ENCODE peak calls at places on chromosomes 7 and 10, in nine cellular contexts. One of them, this sample, is unnamed.

GRCh38 chr7:27346531-27347260 is 104.1 kb downstream of the EVX1 start:
- DNase-seq in right atrium auricular region: no peak
- DNase-seq in A549: peak; percentile 96
- DNase-seq in heart right ventricle: peak; percentile 7
- DNase-seq in psoas muscle: peak; percentile 32
- DNase-seq in cardiac muscle cell: no peak
- DNase-seq in endothelial cell: no peak
- DNase-seq in CD4-positive, alpha-beta T cell: no peak
- DNase-seq in cardiac fibroblast: peak; percentile 85
- DNase-seq in this sample: no peak

GRCh38 chr10:22042557-22043326 is 39.2 kb upstream of the DNAJC1 start:
- DNase-seq in A549: peak; percentile 70
- DNase-seq in endothelial cell: peak; percentile 9
- DNase-seq in psoas muscle: no peak
- DNase-seq in right atrium auricular region: no peak
- DNase-seq in cardiac muscle cell: peak; percentile 47
- DNase-seq in CD4-positive, alpha-beta T cell: no peak
- DNase-seq in cardiac fibroblast: no peak
- DNase-seq in heart right ventricle: no peak
- DNase-seq in this sample: no peak

GRCh38 chr7:158120751-158121150 is 466.9 kb downstream of the PTPRN2 start:
- DNase-seq in cardiac fibroblast: no peak
- DNase-seq in cardiac muscle cell: no peak
- DNase-seq in endothelial cell: no peak
- DNase-seq in psoas muscle: no peak
- DNase-seq in right atrium auricular region: no peak
- DNase-seq in A549: no peak
- DNase-seq in CD4-positive, alpha-beta T cell: no peak
- DNase-seq in heart right ventricle: peak; percentile 13
- DNase-seq in this sample: no peak

GRCh38 chr10:8229153-8229552 is 174.7 kb downstream of the GATA3 start:
- DNase-seq in cardiac muscle cell: no peak
- DNase-seq in endothelial cell: no peak
- DNase-seq in right atrium auricular region: no peak
- DNase-seq in CD4-positive, alpha-beta T cell: no peak
- DNase-seq in heart right ventricle: no peak
- DNase-seq in psoas muscle: no peak
- DNase-seq in cardiac fibroblast: no peak
- DNase-seq in A549: no peak
- DNase-seq in this sample: no peak

GRCh38 chr7:27113991-27114866 is 11.7 kb upstream of the HOXA2 start:
- DNase-seq in endothelial cell: no peak
- DNase-seq in heart right ventricle: no peak
- DNase-seq in cardiac muscle cell: no peak
- DNase-seq in right atrium auricular region: no peak
- DNase-seq in CD4-positive, alpha-beta T cell: no peak
- DNase-seq in cardiac fibroblast: no peak
- DNase-seq in A549: peak; percentile 80
- DNase-seq in psoas muscle: peak; percentile 67
- DNase-seq in this sample: no peak

GRCh38 chr10:131850490-131850880 is 50.3 kb upstream of the PPP2R2D start:
- DNase-seq in heart right ventricle: no peak
- DNase-seq in psoas muscle: no peak
- DNase-seq in A549: no peak
- DNase-seq in CD4-positive, alpha-beta T cell: no peak
- DNase-seq in cardiac fibroblast: peak; percentile 6
- DNase-seq in cardiac muscle cell: no peak
- DNase-seq in right atrium auricular region: no peak
- DNase-seq in endothelial cell: no peak
- DNase-seq in this sample: no peak

GRCh38 chr7:132516042-132516840 is 60.0 kb downstream of the PLXNA4 start:
- DNase-seq in CD4-positive, alpha-beta T cell: no peak
- DNase-seq in cardiac fibroblast: peak; percentile 33
- DNase-seq in A549: peak; percentile 21
- DNase-seq in psoas muscle: no peak
- DNase-seq in endothelial cell: no peak
- DNase-seq in heart right ventricle: peak; percentile 48
- DNase-seq in cardiac muscle cell: no peak
- DNase-seq in right atrium auricular region: no peak
- DNase-seq in this sample: no peak

GRCh38 chr7:29611941-29612527 is 48.4 kb downstream of the PRR15 start:
- DNase-seq in endothelial cell: no peak
- DNase-seq in heart right ventricle: no peak
- DNase-seq in A549: no peak
- DNase-seq in right atrium auricular region: no peak
- DNase-seq in cardiac muscle cell: no peak
- DNase-seq in CD4-positive, alpha-beta T cell: no peak
- DNase-seq in cardiac fibroblast: no peak
- DNase-seq in psoas muscle: no peak
- DNase-seq in this sample: no peak

GRCh38 chr10:121976607-121977006 is 1.6 kb upstream of the NSMCE4A start:
- DNase-seq in cardiac fibroblast: no peak
- DNase-seq in heart right ventricle: no peak
- DNase-seq in psoas muscle: no peak
- DNase-seq in endothelial cell: no peak
- DNase-seq in cardiac muscle cell: no peak
- DNase-seq in A549: no peak
- DNase-seq in CD4-positive, alpha-beta T cell: no peak
- DNase-seq in right atrium auricular region: no peak
- DNase-seq in this sample: no peak

GRCh38 chr10:121974019-121974534 is 940 bp downstream of the NSMCE4A start:
- DNase-seq in A549: no peak
- DNase-seq in CD4-positive, alpha-beta T cell: peak; percentile 4
- DNase-seq in heart right ventricle: no peak
- DNase-seq in cardiac fibroblast: no peak
- DNase-seq in endothelial cell: no peak
- DNase-seq in cardiac muscle cell: no peak
- DNase-seq in right atrium auricular region: no peak
- DNase-seq in psoas muscle: no peak
- DNase-seq in this sample: no peak

GRCh38 chr10:121974535-121975294 is at the start of gene NSMCE4A:
- DNase-seq in heart right ventricle: peak; percentile 81
- DNase-seq in endothelial cell: peak; percentile 78
- DNase-seq in psoas muscle: peak; percentile 84
- DNase-seq in cardiac fibroblast: peak; percentile 71
- DNase-seq in right atrium auricular region: peak; percentile 72
- DNase-seq in A549: peak; percentile 85
- DNase-seq in cardiac muscle cell: peak; percentile 84
- DNase-seq in CD4-positive, alpha-beta T cell: peak; percentile 67
- DNase-seq in this sample: peak; percentile 92

GRCh38 chr10:121978511-121978910 is 3.5 kb upstream of the NSMCE4A start:
- DNase-seq in cardiac muscle cell: no peak
- DNase-seq in A549: no peak
- DNase-seq in psoas muscle: no peak
- DNase-seq in CD4-positive, alpha-beta T cell: no peak
- DNase-seq in endothelial cell: no peak
- DNase-seq in cardiac fibroblast: no peak
- DNase-seq in heart right ventricle: no peak
- DNase-seq in right atrium auricular region: no peak
- DNase-seq in this sample: no peak

DNA sequence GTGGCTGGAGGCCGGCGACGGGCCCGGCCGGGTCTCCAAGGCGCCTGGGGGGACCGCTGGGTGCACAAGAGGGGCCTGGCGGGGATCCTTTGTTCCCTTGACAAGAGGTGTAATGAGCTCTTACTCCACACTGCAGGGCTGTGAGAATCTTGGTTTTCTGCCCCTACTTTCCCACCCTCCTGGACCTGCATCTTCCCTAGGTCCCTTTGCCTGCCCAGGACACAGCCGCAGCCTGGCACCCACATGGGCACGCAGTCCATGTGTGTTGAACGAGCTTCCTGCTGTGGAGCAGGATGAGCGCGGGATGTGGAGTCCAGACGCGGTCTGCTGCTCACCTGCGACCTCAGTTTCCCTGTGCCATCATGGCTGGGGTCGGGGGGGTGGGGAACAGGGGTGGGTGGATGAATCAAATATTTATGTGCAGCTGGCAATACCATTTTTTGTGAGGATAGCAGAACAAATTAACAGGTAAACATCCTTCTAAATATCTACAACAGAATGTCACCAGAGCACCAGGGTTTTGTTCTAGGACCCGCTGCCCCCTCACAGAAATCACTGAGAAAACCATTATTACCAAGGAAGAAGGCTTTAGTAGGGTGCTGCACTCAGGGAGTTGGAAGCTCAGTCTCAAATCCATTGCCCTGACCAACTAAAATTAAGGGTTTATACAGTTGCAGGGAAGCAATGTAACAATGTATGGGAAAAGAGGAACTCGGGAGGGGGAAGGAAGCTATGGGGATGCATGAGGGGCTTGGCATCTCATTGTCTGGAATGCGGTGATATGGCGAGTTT is 474 bp upstream of the NSMCE4A start:
- DNase-seq in cardiac muscle cell: no peak
- DNase-seq in right atrium auricular region: no peak
- DNase-seq in cardiac fibroblast: no peak
- DNase-seq in psoas muscle: no peak
- DNase-seq in A549: no peak
- DNase-seq in heart right ventricle: no peak
- DNase-seq in endothelial cell: no peak
- DNase-seq in CD4-positive, alpha-beta T cell: no peak
- DNase-seq in this sample: no peak
- TF ChIP-seq CTCF in cardiac muscle cell: no peak
- TF ChIP-seq CTCF in right atrium auricular region: no peak
- TF ChIP-seq CTCF in cardiac fibroblast: peak; percentile 34
- TF ChIP-seq CTCF in psoas muscle: peak; percentile 64
- TF ChIP-seq CTCF in A549: no peak
- TF ChIP-seq CTCF in heart right ventricle: peak; percentile 71
- TF ChIP-seq CTCF in endothelial cell: peak; percentile 14
- TF ChIP-seq CTCF in CD4-positive, alpha-beta T cell: peak; percentile 58
- TF ChIP-seq CTCF in this sample: no peak

GRCh38 chr10:44628921-44629320 is 244.0 kb upstream of the CXCL12 start:
- DNase-seq in heart right ventricle: no peak
- DNase-seq in cardiac muscle cell: no peak
- DNase-seq in right atrium auricular region: no peak
- DNase-seq in endothelial cell: no peak
- DNase-seq in cardiac fibroblast: peak; percentile 96
- DNase-seq in A549: peak; percentile 56
- DNase-seq in psoas muscle: no peak
- DNase-seq in CD4-positive, alpha-beta T cell: no peak
- DNase-seq in this sample: no peak

DNA sequence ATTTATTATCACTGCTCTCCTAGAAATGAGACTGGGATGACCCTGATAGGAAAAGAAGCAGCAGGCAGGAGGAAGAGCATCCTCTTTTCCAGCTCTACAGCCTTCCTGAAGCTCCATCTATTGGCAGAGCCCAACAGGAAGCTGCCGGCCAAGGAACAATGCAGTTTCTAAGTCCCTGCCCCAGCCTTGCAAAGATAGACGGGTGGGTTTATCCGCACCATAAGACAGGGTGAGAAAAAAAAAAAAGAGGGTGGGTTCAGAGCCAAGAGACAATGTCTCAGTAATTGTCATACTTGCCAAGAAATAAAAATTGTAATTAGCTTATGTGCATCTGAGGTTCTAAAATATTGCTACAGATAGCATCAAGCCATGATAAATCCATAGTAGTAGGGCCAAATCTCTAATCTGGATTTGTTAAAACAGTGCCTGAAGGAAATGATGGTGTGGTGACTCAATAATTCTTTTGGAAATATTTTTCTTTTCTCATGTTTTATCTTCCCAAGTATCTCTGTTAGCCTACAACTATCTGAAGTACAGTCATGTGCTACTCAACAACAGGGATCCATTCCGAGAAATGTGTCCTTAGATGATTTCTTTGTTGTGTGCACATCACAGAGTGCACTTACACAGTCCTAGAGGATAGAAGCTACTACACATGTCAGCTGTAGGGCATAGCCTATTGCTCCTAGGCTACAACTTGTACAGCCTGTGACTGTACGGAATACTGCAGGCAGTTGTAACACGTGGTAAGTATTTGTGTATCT is 242.9 kb upstream of the CXCL12 start:
- DNase-seq in cardiac fibroblast: peak; percentile 89
- DNase-seq in right atrium auricular region: no peak
- DNase-seq in cardiac muscle cell: no peak
- DNase-seq in endothelial cell: no peak
- DNase-seq in psoas muscle: no peak
- DNase-seq in A549: no peak
- DNase-seq in heart right ventricle: no peak
- DNase-seq in CD4-positive, alpha-beta T cell: no peak
- DNase-seq in this sample: no peak
- TF ChIP-seq CTCF in cardiac fibroblast: no peak
- TF ChIP-seq CTCF in right atrium auricular region: no peak
- TF ChIP-seq CTCF in cardiac muscle cell: peak; percentile 18
- TF ChIP-seq CTCF in endothelial cell: no peak
- TF ChIP-seq CTCF in psoas muscle: no peak
- TF ChIP-seq CTCF in A549: no peak
- TF ChIP-seq CTCF in heart right ventricle: no peak
- TF ChIP-seq CTCF in CD4-positive, alpha-beta T cell: no peak
- TF ChIP-seq CTCF in this sample: no peak

GRCh38 chr10:96719850-96720421 is 378 bp downstream of the PIK3AP1 start:
- DNase-seq in A549: peak; percentile 49
- DNase-seq in psoas muscle: peak; percentile 45
- DNase-seq in heart right ventricle: peak; percentile 47
- DNase-seq in endothelial cell: peak; percentile 75
- DNase-seq in right atrium auricular region: no peak
- DNase-seq in cardiac fibroblast: no peak
- DNase-seq in CD4-positive, alpha-beta T cell: peak; percentile 26
- DNase-seq in cardiac muscle cell: peak; percentile 50
- DNase-seq in this sample: no peak
- TF ChIP-seq CTCF in A549: peak; percentile 51
- TF ChIP-seq CTCF in psoas muscle: no peak
- TF ChIP-seq CTCF in heart right ventricle: no peak
- TF ChIP-seq CTCF in endothelial cell: no peak
- TF ChIP-seq CTCF in right atrium auricular region: peak; percentile 58
- TF ChIP-seq CTCF in cardiac fibroblast: peak; percentile 3
- TF ChIP-seq CTCF in CD4-positive, alpha-beta T cell: peak; percentile 47
- TF ChIP-seq CTCF in cardiac muscle cell: peak; percentile 38
- TF ChIP-seq CTCF in this sample: peak; percentile 23

GRCh38 chr7:51189777-51190176 is 126.8 kb downstream of the COBL start:
- DNase-seq in heart right ventricle: no peak
- DNase-seq in cardiac fibroblast: no peak
- DNase-seq in CD4-positive, alpha-beta T cell: no peak
- DNase-seq in endothelial cell: no peak
- DNase-seq in psoas muscle: no peak
- DNase-seq in cardiac muscle cell: no peak
- DNase-seq in right atrium auricular region: no peak
- DNase-seq in A549: no peak
- DNase-seq in this sample: no peak

GRCh38 chr7:51186531-51186930 is 130.1 kb downstream of the COBL start:
- DNase-seq in cardiac muscle cell: peak; percentile 66
- DNase-seq in CD4-positive, alpha-beta T cell: no peak
- DNase-seq in A549: no peak
- DNase-seq in endothelial cell: no peak
- DNase-seq in cardiac fibroblast: peak; percentile 14
- DNase-seq in psoas muscle: peak; percentile 42
- DNase-seq in right atrium auricular region: no peak
- DNase-seq in heart right ventricle: peak; percentile 43
- DNase-seq in this sample: no peak

GRCh38 chr7:51188987-51189386 is 127.6 kb downstream of the COBL start:
- DNase-seq in cardiac muscle cell: no peak
- DNase-seq in right atrium auricular region: no peak
- DNase-seq in heart right ventricle: no peak
- DNase-seq in psoas muscle: no peak
- DNase-seq in cardiac fibroblast: no peak
- DNase-seq in A549: no peak
- DNase-seq in endothelial cell: no peak
- DNase-seq in CD4-positive, alpha-beta T cell: no peak
- DNase-seq in this sample: no peak

GRCh38 chr7:51190950-51191349 is 125.7 kb downstream of the COBL start:
- DNase-seq in A549: no peak
- DNase-seq in endothelial cell: no peak
- DNase-seq in cardiac fibroblast: no peak
- DNase-seq in heart right ventricle: no peak
- DNase-seq in psoas muscle: no peak
- DNase-seq in cardiac muscle cell: no peak
- DNase-seq in right atrium auricular region: no peak
- DNase-seq in CD4-positive, alpha-beta T cell: no peak
- DNase-seq in this sample: no peak

GRCh38 chr7:51187941-51188340 is 128.7 kb downstream of the COBL start:
- DNase-seq in heart right ventricle: peak; percentile 33
- DNase-seq in endothelial cell: peak; percentile 60
- DNase-seq in psoas muscle: peak; percentile 41
- DNase-seq in cardiac muscle cell: peak; percentile 72
- DNase-seq in cardiac fibroblast: no peak
- DNase-seq in A549: peak; percentile 36
- DNase-seq in CD4-positive, alpha-beta T cell: no peak
- DNase-seq in right atrium auricular region: no peak
- DNase-seq in this sample: no peak
- TF ChIP-seq CTCF in heart right ventricle: no peak
- TF ChIP-seq CTCF in endothelial cell: no peak
- TF ChIP-seq CTCF in psoas muscle: peak; percentile 52
- TF ChIP-seq CTCF in cardiac muscle cell: no peak
- TF ChIP-seq CTCF in cardiac fibroblast: no peak
- TF ChIP-seq CTCF in A549: no peak
- TF ChIP-seq CTCF in CD4-positive, alpha-beta T cell: no peak
- TF ChIP-seq CTCF in right atrium auricular region: peak; percentile 54
- TF ChIP-seq CTCF in this sample: no peak